ENCODE peak calls at places on chromosomes 7 and 10, in nine cellular contexts. M is psoas muscle, U is transverse colon, T is BJ, B is brain microvascular endothelial cell, W is tibial artery, O is fibroblast of lung, F is left lung, A is uterus. X is an unnamed sample.

GRCh38 chr10:44068716-44069482 is 316.0 kb downstream of the CXCL12 start:
- DNase-seq in M (peak; percentile 66), U (no peak), T (no peak), B (peak; percentile 9), W (peak; percentile 75), O (no peak), F (no peak), A (no peak), X (no peak)

GRCh38 chr7:108201766-108202165 is 71.6 kb upstream of the LAMB4 start:
- DNase-seq in M (no peak), U (no peak), T (no peak), B (no peak), W (no peak), O (no peak), F (no peak), A (no peak), X (no peak)

GRCh38 chr7:15621468-15621867 is 59.7 kb upstream of the AGMO start:
- DNase-seq in M (no peak), U (no peak), T (no peak), B (no peak), W (no peak), O (no peak), F (no peak), A (no peak), X (no peak)

GRCh38 chr7:150686030-150686626 is 622 bp downstream of the GIMAP2 start:
- DNase-seq in M (no peak), U (no peak), T (no peak), B (no peak), W (no peak), O (no peak), F (no peak), A (no peak), X (no peak)

GRCh38 chr10:65377687-65378086 is 1548.1 kb upstream of the LRRTM3 start:
- DNase-seq in M (no peak), U (no peak), T (no peak), B (no peak), W (no peak), O (no peak), F (no peak), A (no peak), X (no peak)

GRCh38 chr7:8277394-8277982 is 15.5 kb upstream of the ICA1 start:
- DNase-seq in M (no peak), U (no peak), T (no peak), B (no peak), W (no peak), O (no peak), F (no peak), A (no peak), X (no peak)

GRCh38 chr7:85090138-85090537 is 96.7 kb downstream of the SEMA3D start:
- DNase-seq in M (no peak), U (no peak), T (no peak), B (no peak), W (no peak), O (no peak), F (no peak), A (no peak), X (no peak)

GRCh38 chr7:85176197-85176596 is 10.7 kb downstream of the SEMA3D start:
- DNase-seq in M (no peak), U (no peak), T (no peak), B (peak; percentile 27), W (no peak), O (peak; percentile 48), F (no peak), A (no peak), X (no peak)

GRCh38 chr10:97549587-97550322 is 22.8 kb upstream of the ANKRD2 start:
- DNase-seq in M (peak; percentile 61), U (no peak), T (no peak), B (no peak), W (no peak), O (no peak), F (peak; percentile 50), A (no peak), X (no peak)

GRCh38 chr7:101705327-101705726 is 76.2 kb upstream of the MYL10 start:
- DNase-seq in M (no peak), U (no peak), T (no peak), B (no peak), W (no peak), O (peak; percentile 9), F (no peak), A (no peak), X (no peak)

GRCh38 chr10:112446055-112446854 is 459 bp downstream of the ZDHHC6 start:
- DNase-seq in M (no peak), U (peak; percentile 28), T (no peak), B (no peak), W (no peak), O (peak; percentile 37), F (peak; percentile 81), A (no peak), X (peak; percentile 48)

GRCh38 chr7:14762552-14762951 is 140.0 kb downstream of the DGKB start:
- DNase-seq in M (no peak), U (no peak), T (no peak), B (no peak), W (no peak), O (no peak), F (no peak), A (no peak), X (no peak)

DNA sequence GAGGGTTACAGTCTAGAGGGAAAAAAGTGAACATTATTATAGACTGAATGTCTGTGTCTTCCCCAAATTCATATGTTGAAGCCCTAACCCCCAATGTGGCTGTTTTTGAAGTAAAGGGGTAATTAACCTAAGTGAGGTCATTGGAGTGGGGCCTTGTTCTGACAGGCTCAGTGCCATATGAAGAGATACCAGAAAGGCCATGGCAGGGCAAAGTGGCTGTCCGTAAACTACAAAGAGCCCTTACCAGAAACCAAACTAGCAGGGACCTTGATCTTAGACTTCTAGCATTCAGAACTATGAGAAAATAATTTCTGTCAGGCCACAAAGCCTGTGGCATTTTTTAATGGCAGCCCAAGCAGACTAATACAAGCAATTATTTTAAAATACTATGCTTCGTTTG is 8.7 kb downstream of the TMEM209 start:
- DNase-seq in M (no peak), U (no peak), T (no peak), B (no peak), W (no peak), O (no peak), F (no peak), A (no peak), X (no peak)
- H3K36me3 ChIP-seq in M (peaks cover 66% of the 10 kb centered on the region), U (no peaks in the 10 kb centered on the region), T (no peaks in the 10 kb centered on the region), B (peaks cover 8% of the 10 kb centered on the region), W (peaks cover 64% of the 10 kb centered on the region), O (peaks cover 6% of the 10 kb centered on the region), F (peaks cover 75% of the 10 kb centered on the region), A (peaks cover 2% of the 10 kb centered on the region), X (no peaks in the 10 kb centered on the region)

GRCh38 chr10:95257849-95258248 is 33.0 kb downstream of the PDLIM1 start:
- DNase-seq in M (no peak), U (no peak), T (no peak), B (no peak), W (no peak), O (no peak), F (no peak), A (no peak), X (no peak)

GRCh38 chr10:95260909-95261552 is 29.8 kb downstream of the PDLIM1 start:
- DNase-seq in M (no peak), U (no peak), T (no peak), B (no peak), W (no peak), O (peak; percentile 84), F (no peak), A (no peak), X (no peak)

GRCh38 chr10:95262763-95263518 is 27.9 kb downstream of the PDLIM1 start:
- DNase-seq in M (no peak), U (no peak), T (no peak), B (no peak), W (no peak), O (no peak), F (no peak), A (no peak), X (no peak)

GRCh38 chr10:95261926-95262325 is 28.9 kb downstream of the PDLIM1 start:
- DNase-seq in M (no peak), U (no peak), T (no peak), B (no peak), W (no peak), O (no peak), F (no peak), A (no peak), X (no peak)

GRCh38 chr10:95260397-95260881 is 30.4 kb downstream of the PDLIM1 start:
- DNase-seq in M (no peak), U (no peak), T (peak; percentile 76), B (peak; percentile 94), W (no peak), O (peak; percentile 96), F (no peak), A (no peak), X (no peak)
- H3K36me3 ChIP-seq in M (peaks cover 71% of the 10 kb centered on the region), U (no peaks in the 10 kb centered on the region), T (peaks cover 8% of the 10 kb centered on the region), B (peaks cover 21% of the 10 kb centered on the region), W (peaks cover 71% of the 10 kb centered on the region), O (no peaks in the 10 kb centered on the region), F (peaks cover 52% of the 10 kb centered on the region), A (no peaks in the 10 kb centered on the region), X (no peaks in the 10 kb centered on the region)

GRCh38 chr10:14926061-14926470 is 27.8 kb downstream of the DCLRE1C start:
- DNase-seq in M (no peak), U (no peak), T (no peak), B (no peak), W (no peak), O (no peak), F (no peak), A (no peak), X (no peak)
- H3K36me3 ChIP-seq in M (peaks cover 76% of the 10 kb centered on the region), U (peaks cover 2% of the 10 kb centered on the region), T (peaks cover 14% of the 10 kb centered on the region), B (peaks cover 54% of the 10 kb centered on the region), W (peaks cover 91% of the 10 kb centered on the region), O (peaks cover 12% of the 10 kb centered on the region), F (peaks cover 99% of the 10 kb centered on the region), A (no peaks in the 10 kb centered on the region), X (peaks cover 89% of the 10 kb centered on the region)

DNA sequence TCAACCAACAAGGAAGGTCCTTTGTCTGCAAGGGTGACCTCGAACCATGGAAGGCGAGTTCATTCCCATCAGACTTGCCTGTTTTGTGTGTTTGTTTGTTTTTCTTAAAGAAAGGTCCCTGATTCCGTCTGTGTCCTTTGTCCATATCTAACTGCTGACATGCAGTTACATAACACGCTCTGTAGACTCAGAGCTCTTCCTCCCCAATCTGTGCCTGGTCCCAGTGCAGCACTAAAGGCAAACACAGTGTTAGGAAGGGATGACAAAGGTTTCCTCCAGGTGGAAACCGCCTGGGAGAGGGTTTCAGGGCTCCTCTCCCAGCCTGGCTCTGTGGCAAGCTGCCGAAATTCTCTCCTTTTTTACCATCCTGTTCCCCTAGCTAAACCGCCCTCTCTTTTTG is 13.4 kb downstream of the JCAD start:
- DNase-seq in M (no peak), U (no peak), T (no peak), B (no peak), W (no peak), O (no peak), F (no peak), A (no peak), X (no peak)
- H3K36me3 ChIP-seq in M (peaks cover 9% of the 10 kb centered on the region), U (no peaks in the 10 kb centered on the region), T (peaks cover 10% of the 10 kb centered on the region), B (no peaks in the 10 kb centered on the region), W (peaks cover 22% of the 10 kb centered on the region), O (no peaks in the 10 kb centered on the region), F (no peaks in the 10 kb centered on the region), A (no peaks in the 10 kb centered on the region), X (no peaks in the 10 kb centered on the region)

DNA sequence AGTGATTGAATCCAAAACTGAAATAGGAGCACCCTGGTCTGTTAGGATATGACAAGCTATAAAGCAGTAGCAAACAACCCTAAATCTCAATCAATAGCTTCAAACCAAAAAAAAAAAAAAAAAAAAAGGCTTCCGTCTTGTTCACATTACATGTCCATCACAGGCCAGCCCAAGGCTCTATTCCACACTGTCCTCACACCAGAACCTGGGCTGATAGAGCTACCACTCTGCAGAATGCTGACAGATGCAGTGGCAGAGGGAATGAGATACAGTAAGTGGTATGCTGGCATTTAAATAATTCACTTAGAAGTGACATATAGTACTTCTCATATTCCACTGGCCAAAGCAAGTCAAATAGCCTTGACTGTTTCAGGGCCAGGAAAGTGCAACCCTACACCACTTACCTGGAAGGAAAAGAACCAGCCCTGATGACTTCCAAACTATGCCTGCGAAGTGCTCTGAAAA is 5.8 kb downstream of the CDCA7L start:
- DNase-seq in M (no peak), U (no peak), T (no peak), B (no peak), W (no peak), O (no peak), F (no peak), A (no peak), X (no peak)
- H3K36me3 ChIP-seq in M (no peaks in the 10 kb centered on the region), U (no peaks in the 10 kb centered on the region), T (no peaks in the 10 kb centered on the region), B (no peaks in the 10 kb centered on the region), W (no peaks in the 10 kb centered on the region), O (no peaks in the 10 kb centered on the region), F (no peaks in the 10 kb centered on the region), A (no peaks in the 10 kb centered on the region), X (no peaks in the 10 kb centered on the region)